ENCODE peak calls at places on chromosomes 13 and 19, in nine cellular contexts. One of them, this sample, is unnamed.

GRCh38 chr13:80448725-80449124 is 107.8 kb upstream of the SPRY2 start:
- DNase-seq in fibroblast of mammary gland: no peak
- DNase-seq in endothelial cell: no peak
- DNase-seq in iris pigment epithelial cell: no peak
- DNase-seq in cardiac fibroblast: no peak
- DNase-seq in stimulated activated CD4-positive, alpha-beta T cell treated with anti-CD3 and anti-CD28 coated beads, TNF-alpha, amount 100 ng/mL, for 24 hours: no peak
- DNase-seq in GM13976: no peak
- DNase-seq in HTR-8/SVneo: no peak
- DNase-seq in cardiac muscle cell: no peak
- DNase-seq in this sample: no peak

GRCh38 chr19:9818175-9818733 is 625 bp downstream of the FBXL12 start:
- DNase-seq in fibroblast of mammary gland: no peak
- DNase-seq in endothelial cell: no peak
- DNase-seq in iris pigment epithelial cell: no peak
- DNase-seq in cardiac fibroblast: no peak
- DNase-seq in stimulated activated CD4-positive, alpha-beta T cell treated with anti-CD3 and anti-CD28 coated beads, TNF-alpha, amount 100 ng/mL, for 24 hours: no peak
- DNase-seq in GM13976: no peak
- DNase-seq in HTR-8/SVneo: no peak
- DNase-seq in cardiac muscle cell: no peak
- DNase-seq in this sample: no peak

GRCh38 chr13:34867590-34867989 is 74.5 kb upstream of the NBEA start:
- DNase-seq in fibroblast of mammary gland: peak
- DNase-seq in endothelial cell: no peak
- DNase-seq in iris pigment epithelial cell: peak
- DNase-seq in cardiac fibroblast: peak
- DNase-seq in stimulated activated CD4-positive, alpha-beta T cell treated with anti-CD3 and anti-CD28 coated beads, TNF-alpha, amount 100 ng/mL, for 24 hours: no peak
- DNase-seq in GM13976: no peak
- DNase-seq in HTR-8/SVneo: no peak
- DNase-seq in cardiac muscle cell: peak
- DNase-seq in this sample: no peak

GRCh38 chr19:52094526-52094925 is 1.0 kb downstream of the ZNF841 start:
- DNase-seq in fibroblast of mammary gland: no peak
- DNase-seq in endothelial cell: no peak
- DNase-seq in iris pigment epithelial cell: peak
- DNase-seq in cardiac fibroblast: no peak
- DNase-seq in stimulated activated CD4-positive, alpha-beta T cell treated with anti-CD3 and anti-CD28 coated beads, TNF-alpha, amount 100 ng/mL, for 24 hours: no peak
- DNase-seq in GM13976: no peak
- DNase-seq in HTR-8/SVneo: no peak
- DNase-seq in cardiac muscle cell: no peak
- DNase-seq in this sample: no peak

GRCh38 chr19:47096721-47097120 is 16.9 kb downstream of the ZC3H4 start:
- DNase-seq in fibroblast of mammary gland: no peak
- DNase-seq in endothelial cell: no peak
- DNase-seq in iris pigment epithelial cell: no peak
- DNase-seq in cardiac fibroblast: no peak
- DNase-seq in stimulated activated CD4-positive, alpha-beta T cell treated with anti-CD3 and anti-CD28 coated beads, TNF-alpha, amount 100 ng/mL, for 24 hours: no peak
- DNase-seq in GM13976: no peak
- DNase-seq in HTR-8/SVneo: no peak
- DNase-seq in cardiac muscle cell: no peak
- DNase-seq in this sample: no peak

GRCh38 chr13:85896516-85897450 is 97.6 kb upstream of the SLITRK6 start:
- DNase-seq in fibroblast of mammary gland: no peak
- DNase-seq in endothelial cell: no peak
- DNase-seq in iris pigment epithelial cell: no peak
- DNase-seq in cardiac fibroblast: no peak
- DNase-seq in stimulated activated CD4-positive, alpha-beta T cell treated with anti-CD3 and anti-CD28 coated beads, TNF-alpha, amount 100 ng/mL, for 24 hours: no peak
- DNase-seq in GM13976: no peak
- DNase-seq in HTR-8/SVneo: no peak
- DNase-seq in cardiac muscle cell: no peak
- DNase-seq in this sample: no peak

GRCh38 chr19:7860902-7861618 is 13.1 kb downstream of the PRR36 start:
- DNase-seq in fibroblast of mammary gland: no peak
- DNase-seq in endothelial cell: no peak
- DNase-seq in iris pigment epithelial cell: no peak
- DNase-seq in cardiac fibroblast: no peak
- DNase-seq in stimulated activated CD4-positive, alpha-beta T cell treated with anti-CD3 and anti-CD28 coated beads, TNF-alpha, amount 100 ng/mL, for 24 hours: no peak
- DNase-seq in GM13976: no peak
- DNase-seq in HTR-8/SVneo: no peak
- DNase-seq in cardiac muscle cell: no peak
- DNase-seq in this sample: no peak

GRCh38 chr13:36981156-36981743 is 17.9 kb downstream of the ALG5 start:
- DNase-seq in fibroblast of mammary gland: peak
- DNase-seq in endothelial cell: no peak
- DNase-seq in iris pigment epithelial cell: peak
- DNase-seq in cardiac fibroblast: peak
- DNase-seq in stimulated activated CD4-positive, alpha-beta T cell treated with anti-CD3 and anti-CD28 coated beads, TNF-alpha, amount 100 ng/mL, for 24 hours: no peak
- DNase-seq in GM13976: peak
- DNase-seq in HTR-8/SVneo: peak
- DNase-seq in cardiac muscle cell: peak
- DNase-seq in this sample: peak

GRCh38 chr19:45781282-45782161 is 768 bp downstream of the DMPK start:
- DNase-seq in fibroblast of mammary gland: no peak
- DNase-seq in endothelial cell: no peak
- DNase-seq in iris pigment epithelial cell: no peak
- DNase-seq in cardiac fibroblast: no peak
- DNase-seq in stimulated activated CD4-positive, alpha-beta T cell treated with anti-CD3 and anti-CD28 coated beads, TNF-alpha, amount 100 ng/mL, for 24 hours: no peak
- DNase-seq in GM13976: no peak
- DNase-seq in HTR-8/SVneo: peak
- DNase-seq in cardiac muscle cell: no peak
- DNase-seq in this sample: no peak

GRCh38 chr19:29273000-29273691 is 60.2 kb upstream of the UQCRFS1 start:
- DNase-seq in fibroblast of mammary gland: no peak
- DNase-seq in endothelial cell: no peak
- DNase-seq in iris pigment epithelial cell: no peak
- DNase-seq in cardiac fibroblast: no peak
- DNase-seq in stimulated activated CD4-positive, alpha-beta T cell treated with anti-CD3 and anti-CD28 coated beads, TNF-alpha, amount 100 ng/mL, for 24 hours: no peak
- DNase-seq in GM13976: no peak
- DNase-seq in HTR-8/SVneo: no peak
- DNase-seq in cardiac muscle cell: no peak
- DNase-seq in this sample: no peak

GRCh38 chr19:40831502-40832430 is 18.5 kb downstream of the CYP2A6 start:
- DNase-seq in fibroblast of mammary gland: peak
- DNase-seq in endothelial cell: no peak
- DNase-seq in iris pigment epithelial cell: peak
- DNase-seq in cardiac fibroblast: peak
- DNase-seq in stimulated activated CD4-positive, alpha-beta T cell treated with anti-CD3 and anti-CD28 coated beads, TNF-alpha, amount 100 ng/mL, for 24 hours: no peak
- DNase-seq in GM13976: no peak
- DNase-seq in HTR-8/SVneo: peak
- DNase-seq in cardiac muscle cell: peak
- DNase-seq in this sample: no peak

GRCh38 chr19:19775891-19776205 is 42.9 kb upstream of the ZNF14 start:
- DNase-seq in fibroblast of mammary gland: no peak
- DNase-seq in endothelial cell: no peak
- DNase-seq in iris pigment epithelial cell: no peak
- DNase-seq in cardiac fibroblast: no peak
- DNase-seq in stimulated activated CD4-positive, alpha-beta T cell treated with anti-CD3 and anti-CD28 coated beads, TNF-alpha, amount 100 ng/mL, for 24 hours: no peak
- DNase-seq in GM13976: no peak
- DNase-seq in HTR-8/SVneo: peak
- DNase-seq in cardiac muscle cell: no peak
- DNase-seq in this sample: no peak

GRCh38 chr19:43524922-43525835 is 1.8 kb downstream of the ETHE1 start:
- DNase-seq in fibroblast of mammary gland: peak
- DNase-seq in endothelial cell: peak
- DNase-seq in iris pigment epithelial cell: peak
- DNase-seq in cardiac fibroblast: peak
- DNase-seq in stimulated activated CD4-positive, alpha-beta T cell treated with anti-CD3 and anti-CD28 coated beads, TNF-alpha, amount 100 ng/mL, for 24 hours: no peak
- DNase-seq in GM13976: peak
- DNase-seq in HTR-8/SVneo: peak
- DNase-seq in cardiac muscle cell: peak
- DNase-seq in this sample: peak

GRCh38 chr13:109150691-109151090 is 521.3 kb downstream of the MYO16 start:
- DNase-seq in fibroblast of mammary gland: no peak
- DNase-seq in endothelial cell: no peak
- DNase-seq in iris pigment epithelial cell: no peak
- DNase-seq in cardiac fibroblast: no peak
- DNase-seq in stimulated activated CD4-positive, alpha-beta T cell treated with anti-CD3 and anti-CD28 coated beads, TNF-alpha, amount 100 ng/mL, for 24 hours: no peak
- DNase-seq in GM13976: no peak
- DNase-seq in HTR-8/SVneo: no peak
- DNase-seq in cardiac muscle cell: no peak
- DNase-seq in this sample: no peak

GRCh38 chr19:46015961-46016425 is 6.9 kb downstream of the PGLYRP1 start:
- DNase-seq in fibroblast of mammary gland: no peak
- DNase-seq in endothelial cell: peak
- DNase-seq in iris pigment epithelial cell: no peak
- DNase-seq in cardiac fibroblast: no peak
- DNase-seq in stimulated activated CD4-positive, alpha-beta T cell treated with anti-CD3 and anti-CD28 coated beads, TNF-alpha, amount 100 ng/mL, for 24 hours: no peak
- DNase-seq in GM13976: peak
- DNase-seq in HTR-8/SVneo: no peak
- DNase-seq in cardiac muscle cell: no peak
- DNase-seq in this sample: peak

GRCh38 chr13:83722443-83722842 is 159.8 kb downstream of the SLITRK1 start:
- DNase-seq in fibroblast of mammary gland: no peak
- DNase-seq in endothelial cell: no peak
- DNase-seq in iris pigment epithelial cell: no peak
- DNase-seq in cardiac fibroblast: no peak
- DNase-seq in stimulated activated CD4-positive, alpha-beta T cell treated with anti-CD3 and anti-CD28 coated beads, TNF-alpha, amount 100 ng/mL, for 24 hours: no peak
- DNase-seq in GM13976: no peak
- DNase-seq in HTR-8/SVneo: no peak
- DNase-seq in cardiac muscle cell: no peak
- DNase-seq in this sample: no peak

GRCh38 chr19:50510700-50511068 is 307 bp downstream of the JOSD2 start:
- DNase-seq in fibroblast of mammary gland: no peak
- DNase-seq in endothelial cell: no peak
- DNase-seq in iris pigment epithelial cell: no peak
- DNase-seq in cardiac fibroblast: no peak
- DNase-seq in stimulated activated CD4-positive, alpha-beta T cell treated with anti-CD3 and anti-CD28 coated beads, TNF-alpha, amount 100 ng/mL, for 24 hours: no peak
- DNase-seq in GM13976: no peak
- DNase-seq in HTR-8/SVneo: peak
- DNase-seq in cardiac muscle cell: peak
- DNase-seq in this sample: no peak

GRCh38 chr19:20607943-20608342 is 42.4 kb upstream of the ZNF737 start:
- DNase-seq in fibroblast of mammary gland: no peak
- DNase-seq in endothelial cell: no peak
- DNase-seq in iris pigment epithelial cell: no peak
- DNase-seq in cardiac fibroblast: no peak
- DNase-seq in stimulated activated CD4-positive, alpha-beta T cell treated with anti-CD3 and anti-CD28 coated beads, TNF-alpha, amount 100 ng/mL, for 24 hours: no peak
- DNase-seq in GM13976: no peak
- DNase-seq in HTR-8/SVneo: no peak
- DNase-seq in cardiac muscle cell: no peak
- DNase-seq in this sample: no peak

GRCh38 chr19:53945441-53945840 is 17.3 kb upstream of the CACNG8 start:
- DNase-seq in fibroblast of mammary gland: peak
- DNase-seq in endothelial cell: peak
- DNase-seq in iris pigment epithelial cell: peak
- DNase-seq in cardiac fibroblast: peak
- DNase-seq in stimulated activated CD4-positive, alpha-beta T cell treated with anti-CD3 and anti-CD28 coated beads, TNF-alpha, amount 100 ng/mL, for 24 hours: no peak
- DNase-seq in GM13976: no peak
- DNase-seq in HTR-8/SVneo: no peak
- DNase-seq in cardiac muscle cell: peak
- DNase-seq in this sample: no peak

GRCh38 chr13:110549795-110550160 is 11.7 kb downstream of the RAB20 start:
- DNase-seq in fibroblast of mammary gland: no peak
- DNase-seq in endothelial cell: no peak
- DNase-seq in iris pigment epithelial cell: no peak
- DNase-seq in cardiac fibroblast: no peak
- DNase-seq in stimulated activated CD4-positive, alpha-beta T cell treated with anti-CD3 and anti-CD28 coated beads, TNF-alpha, amount 100 ng/mL, for 24 hours: no peak
- DNase-seq in GM13976: no peak
- DNase-seq in HTR-8/SVneo: no peak
- DNase-seq in cardiac muscle cell: no peak
- DNase-seq in this sample: no peak

GRCh38 chr13:112141643-112142400 is 74.9 kb downstream of the SOX1 start:
- DNase-seq in fibroblast of mammary gland: no peak
- DNase-seq in endothelial cell: no peak
- DNase-seq in iris pigment epithelial cell: no peak
- DNase-seq in cardiac fibroblast: no peak
- DNase-seq in stimulated activated CD4-positive, alpha-beta T cell treated with anti-CD3 and anti-CD28 coated beads, TNF-alpha, amount 100 ng/mL, for 24 hours: no peak
- DNase-seq in GM13976: no peak
- DNase-seq in HTR-8/SVneo: no peak
- DNase-seq in cardiac muscle cell: no peak
- DNase-seq in this sample: no peak

GRCh38 chr19:11196406-11197287 is 698 bp downstream of the KANK2 start:
- DNase-seq in fibroblast of mammary gland: peak
- DNase-seq in endothelial cell: peak
- DNase-seq in iris pigment epithelial cell: peak
- DNase-seq in cardiac fibroblast: peak
- DNase-seq in stimulated activated CD4-positive, alpha-beta T cell treated with anti-CD3 and anti-CD28 coated beads, TNF-alpha, amount 100 ng/mL, for 24 hours: no peak
- DNase-seq in GM13976: no peak
- DNase-seq in HTR-8/SVneo: peak
- DNase-seq in cardiac muscle cell: peak
- DNase-seq in this sample: no peak

GRCh38 chr19:6711078-6711361 is 9.4 kb downstream of the C3 start:
- DNase-seq in fibroblast of mammary gland: no peak
- DNase-seq in endothelial cell: no peak
- DNase-seq in iris pigment epithelial cell: no peak
- DNase-seq in cardiac fibroblast: no peak
- DNase-seq in stimulated activated CD4-positive, alpha-beta T cell treated with anti-CD3 and anti-CD28 coated beads, TNF-alpha, amount 100 ng/mL, for 24 hours: no peak
- DNase-seq in GM13976: no peak
- DNase-seq in HTR-8/SVneo: no peak
- DNase-seq in cardiac muscle cell: no peak
- DNase-seq in this sample: no peak

GRCh38 chr13:112971288-112971643 is 2.3 kb downstream of the MCF2L start:
- DNase-seq in fibroblast of mammary gland: no peak
- DNase-seq in endothelial cell: no peak
- DNase-seq in iris pigment epithelial cell: no peak
- DNase-seq in cardiac fibroblast: no peak
- DNase-seq in stimulated activated CD4-positive, alpha-beta T cell treated with anti-CD3 and anti-CD28 coated beads, TNF-alpha, amount 100 ng/mL, for 24 hours: no peak
- DNase-seq in GM13976: no peak
- DNase-seq in HTR-8/SVneo: no peak
- DNase-seq in cardiac muscle cell: no peak
- DNase-seq in this sample: no peak

GRCh38 chr13:34748078-34748477 is 194.0 kb upstream of the NBEA start:
- DNase-seq in fibroblast of mammary gland: peak
- DNase-seq in endothelial cell: no peak
- DNase-seq in iris pigment epithelial cell: no peak
- DNase-seq in cardiac fibroblast: peak
- DNase-seq in stimulated activated CD4-positive, alpha-beta T cell treated with anti-CD3 and anti-CD28 coated beads, TNF-alpha, amount 100 ng/mL, for 24 hours: no peak
- DNase-seq in GM13976: no peak
- DNase-seq in HTR-8/SVneo: no peak
- DNase-seq in cardiac muscle cell: peak
- DNase-seq in this sample: no peak

GRCh38 chr13:44686478-44687071 is 110.4 kb upstream of the TSC22D1 start:
- DNase-seq in fibroblast of mammary gland: no peak
- DNase-seq in endothelial cell: no peak
- DNase-seq in iris pigment epithelial cell: no peak
- DNase-seq in cardiac fibroblast: no peak
- DNase-seq in stimulated activated CD4-positive, alpha-beta T cell treated with anti-CD3 and anti-CD28 coated beads, TNF-alpha, amount 100 ng/mL, for 24 hours: no peak
- DNase-seq in GM13976: no peak
- DNase-seq in HTR-8/SVneo: no peak
- DNase-seq in cardiac muscle cell: no peak
- DNase-seq in this sample: no peak

GRCh38 chr13:109821038-109821545 is 34.7 kb upstream of the IRS2 start:
- DNase-seq in fibroblast of mammary gland: no peak
- DNase-seq in endothelial cell: no peak
- DNase-seq in iris pigment epithelial cell: no peak
- DNase-seq in cardiac fibroblast: no peak
- DNase-seq in stimulated activated CD4-positive, alpha-beta T cell treated with anti-CD3 and anti-CD28 coated beads, TNF-alpha, amount 100 ng/mL, for 24 hours: no peak
- DNase-seq in GM13976: no peak
- DNase-seq in HTR-8/SVneo: no peak
- DNase-seq in cardiac muscle cell: no peak
- DNase-seq in this sample: no peak

GRCh38 chr19:3459965-3460582 is 20.3 kb downstream of the SMIM24 start:
- DNase-seq in fibroblast of mammary gland: no peak
- DNase-seq in endothelial cell: no peak
- DNase-seq in iris pigment epithelial cell: no peak
- DNase-seq in cardiac fibroblast: no peak
- DNase-seq in stimulated activated CD4-positive, alpha-beta T cell treated with anti-CD3 and anti-CD28 coated beads, TNF-alpha, amount 100 ng/mL, for 24 hours: no peak
- DNase-seq in GM13976: no peak
- DNase-seq in HTR-8/SVneo: no peak
- DNase-seq in cardiac muscle cell: no peak
- DNase-seq in this sample: no peak

GRCh38 chr19:6866646-6867255 is 20.6 kb upstream of the ADGRE1 start:
- DNase-seq in fibroblast of mammary gland: no peak
- DNase-seq in endothelial cell: no peak
- DNase-seq in iris pigment epithelial cell: no peak
- DNase-seq in cardiac fibroblast: no peak
- DNase-seq in stimulated activated CD4-positive, alpha-beta T cell treated with anti-CD3 and anti-CD28 coated beads, TNF-alpha, amount 100 ng/mL, for 24 hours: no peak
- DNase-seq in GM13976: no peak
- DNase-seq in HTR-8/SVneo: no peak
- DNase-seq in cardiac muscle cell: no peak
- DNase-seq in this sample: no peak

GRCh38 chr13:110170020-110170790 is 136.8 kb downstream of the COL4A1 start:
- DNase-seq in fibroblast of mammary gland: no peak
- DNase-seq in endothelial cell: no peak
- DNase-seq in iris pigment epithelial cell: no peak
- DNase-seq in cardiac fibroblast: no peak
- DNase-seq in stimulated activated CD4-positive, alpha-beta T cell treated with anti-CD3 and anti-CD28 coated beads, TNF-alpha, amount 100 ng/mL, for 24 hours: no peak
- DNase-seq in GM13976: no peak
- DNase-seq in HTR-8/SVneo: no peak
- DNase-seq in cardiac muscle cell: no peak
- DNase-seq in this sample: no peak

This sample was measured in naive thymus-derived CD4-positive, alpha-beta T cell.